ENCODE peak calls at places on chromosomes 3 and 15, in six cellular contexts. I is right cardiac atrium, Z is mesendoderm, J is fibroblast of lung, Q is aorta, R is uterus. X is an unnamed sample.

GRCh38 chr15:68277605-68278344 is at the start of gene FEM1B:
- DNase-seq in I (peak; percentile 90), Z (peak; percentile 95), J (peak; percentile 93), Q (peak; percentile 95), R (peak; percentile 90), X (peak; percentile 92)

GRCh38 chr3:60431599-60431958 is 819.7 kb downstream of the FHIT start:
- DNase-seq in I (no peak), Z (peak; percentile 71), J (peak; percentile 14), Q (no peak), R (no peak), X (no peak)

GRCh38 chr3:31981206-31982181 is at the start of the genes OSBPL10 and ZNF860:
- DNase-seq in I (peak; percentile 91), Z (peak; percentile 88), J (peak; percentile 93), Q (peak; percentile 95), R (peak; percentile 96), X (peak; percentile 16)

GRCh38 chr15:89198196-89198595 is 23.2 kb downstream of the RLBP1 start:
- DNase-seq in I (no peak), Z (no peak), J (no peak), Q (no peak), R (no peak), X (no peak)

GRCh38 chr3:141738636-141739363 is 702 bp downstream of the RNF7 start:
- DNase-seq in I (no peak), Z (peak; percentile 45), J (peak; percentile 60), Q (no peak), R (no peak), X (no peak)

GRCh38 chr3:124791639-124792111 is 61.4 kb downstream of the UMPS start:
- DNase-seq in I (no peak), Z (no peak), J (peak; percentile 99), Q (peak; percentile 80), R (peak; percentile 43), X (no peak)

GRCh38 chr15:67746022-67746421 is 79.3 kb upstream of the SKOR1 start:
- DNase-seq in I (no peak), Z (no peak), J (no peak), Q (no peak), R (no peak), X (no peak)

GRCh38 chr3:46186856-46187700 is 21.0 kb downstream of the CCR1 start:
- DNase-seq in I (no peak), Z (no peak), J (no peak), Q (no peak), R (no peak), X (no peak)

GRCh38 chr3:46549408-46549904 is 16.6 kb downstream of the LRRC2 start:
- DNase-seq in I (no peak), Z (peak; percentile 78), J (peak; percentile 59), Q (no peak), R (no peak), X (no peak)

GRCh38 chr3:175105066-175105465 is 245.9 kb downstream of the NAALADL2 start:
- DNase-seq in I (no peak), Z (no peak), J (peak; percentile 45), Q (no peak), R (no peak), X (no peak)

GRCh38 chr15:63460210-63461135 is 43.9 kb upstream of the USP3 start:
- DNase-seq in I (no peak), Z (no peak), J (no peak), Q (no peak), R (no peak), X (no peak)

GRCh38 chr3:29513236-29513635 is 232.4 kb downstream of the RBMS3 start:
- DNase-seq in I (peak; percentile 63), Z (no peak), J (peak; percentile 69), Q (no peak), R (peak; percentile 43), X (no peak)

DNA sequence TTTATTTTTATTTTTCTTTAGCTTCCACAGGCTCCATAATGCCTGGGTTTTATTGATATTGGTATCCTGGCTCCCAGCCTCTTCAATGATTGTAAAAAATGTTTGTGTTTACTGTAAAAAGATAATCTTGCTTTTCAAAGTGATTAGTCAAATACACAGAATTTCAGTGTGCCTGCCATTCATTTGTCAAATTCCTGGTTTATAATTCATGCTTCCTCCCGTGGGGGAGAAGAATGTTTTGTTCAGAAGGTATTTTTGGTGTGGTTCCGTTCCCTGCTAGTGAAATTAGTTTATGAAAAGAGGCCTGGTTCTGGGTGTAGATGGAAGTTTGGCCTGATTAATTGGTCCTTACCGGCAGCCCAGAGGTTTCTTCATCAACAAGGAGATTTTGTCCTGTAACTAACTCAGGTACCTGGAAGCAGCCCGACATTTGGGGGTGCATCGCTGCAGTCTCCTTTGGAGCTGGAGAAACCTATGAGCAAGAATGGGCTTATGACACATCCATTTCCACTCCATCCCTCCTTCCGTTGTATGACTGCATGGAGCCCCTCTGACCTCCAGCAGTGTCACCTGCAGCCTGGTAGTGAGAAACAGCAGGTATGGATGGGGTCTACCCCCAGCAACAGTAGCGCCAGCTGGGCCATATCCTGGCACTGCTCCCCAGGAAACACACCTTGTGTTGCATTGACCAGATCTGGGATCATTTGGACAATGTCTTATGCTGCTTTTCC is 101.4 kb downstream of the PGPEP1L start:
- DNase-seq in I (no peak), Z (no peak), J (peak; percentile 57), Q (no peak), R (peak; percentile 11), X (no peak)
- H3K4me1 ChIP-seq in I (peaks cover 12% of the 10 kb centered on the region), Z (peaks cover 3% of the 10 kb centered on the region), J (peaks cover 11% of the 10 kb centered on the region), Q (peaks cover 7% of the 10 kb centered on the region), R (peaks cover 6% of the 10 kb centered on the region), X (peaks cover 17% of the 10 kb centered on the region)

GRCh38 chr3:129689036-129689435 is 82.6 kb upstream of the PLXND1 start:
- DNase-seq in I (no peak), Z (no peak), J (no peak), Q (no peak), R (no peak), X (no peak)
- H3K4me1 ChIP-seq in I (no peaks in the 10 kb centered on the region), Z (peaks cover 3% of the 10 kb centered on the region), J (no peaks in the 10 kb centered on the region), Q (no peaks in the 10 kb centered on the region), R (no peaks in the 10 kb centered on the region), X (peaks cover 16% of the 10 kb centered on the region)

GRCh38 chr15:31365655-31366127 is 39.1 kb downstream of the KLF13 start:
- DNase-seq in I (peak; percentile 91), Z (peak; percentile 89), J (peak; percentile 59), Q (peak; percentile 90), R (peak; percentile 96), X (peak; percentile 90)
- H3K4me1 ChIP-seq in I (peaks cover 49% of the 10 kb centered on the region), Z (peaks cover 29% of the 10 kb centered on the region), J (no peaks in the 10 kb centered on the region), Q (no peaks in the 10 kb centered on the region), R (peaks cover 25% of the 10 kb centered on the region), X (peaks cover 65% of the 10 kb centered on the region)

GRCh38 chr3:71579934-71580318 is 3.6 kb downstream of the FOXP1 start:
- DNase-seq in I (no peak), Z (peak; percentile 32), J (peak; percentile 84), Q (no peak), R (peak; percentile 29), X (no peak)
- H3K4me1 ChIP-seq in I (no peaks in the 10 kb centered on the region), Z (peaks cover 3% of the 10 kb centered on the region), J (no peaks in the 10 kb centered on the region), Q (no peaks in the 10 kb centered on the region), R (no peaks in the 10 kb centered on the region), X (no peaks in the 10 kb centered on the region)

DNA sequence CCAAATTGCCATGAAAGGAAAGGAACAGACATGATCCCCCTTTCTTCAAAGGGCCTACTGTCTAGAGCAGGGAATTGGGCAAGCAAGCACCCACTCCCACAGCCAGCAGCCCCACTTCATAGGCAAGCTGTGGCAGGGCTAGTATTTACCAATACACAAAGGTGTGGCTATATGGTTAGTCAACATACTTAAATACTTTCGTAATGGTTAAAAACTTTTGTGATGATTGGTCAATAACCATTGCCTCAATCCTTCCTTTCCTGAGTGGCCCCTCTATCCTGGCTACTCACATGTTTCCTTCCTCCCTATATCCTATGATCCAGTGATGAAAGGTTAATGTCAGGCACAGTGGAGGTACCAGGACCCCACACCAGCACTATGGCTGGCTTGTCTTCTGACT is 30.1 kb upstream of the ARL8B start:
- DNase-seq in I (no peak), Z (no peak), J (no peak), Q (no peak), R (no peak), X (no peak)
- H3K4me1 ChIP-seq in I (peaks cover 1% of the 10 kb centered on the region), Z (no peaks in the 10 kb centered on the region), J (no peaks in the 10 kb centered on the region), Q (no peaks in the 10 kb centered on the region), R (no peaks in the 10 kb centered on the region), X (no peaks in the 10 kb centered on the region)